ENCODE peak calls at places on chromosome 3, in four cellular contexts. P, Z, R and I are unnamed samples.

GRCh38 chr3:47681016-47681415 is 100.7 kb downstream of the SMARCC1 start:
- DNase-seq in R (no peak), Z (no peak), P (no peak), I (no peak)

GRCh38 chr3:61983479-61983878 is 389.9 kb downstream of the FEZF2 start:
- DNase-seq in R (no peak), Z (no peak), P (no peak), I (no peak)

GRCh38 chr3:21551019-21551418 is 200.0 kb downstream of the ZNF385D start:
- DNase-seq in Z (peak), P (peak), R (no peak), I (no peak)

GRCh38 chr3:15936347-15936746 is 138.6 kb upstream of the ANKRD28 start:
- DNase-seq in R (no peak), P (no peak), Z (no peak), I (no peak)

GRCh38 chr3:134423153-134423552 is 48.9 kb upstream of the AMOTL2 start:
- DNase-seq in Z (no peak), R (no peak), P (no peak), I (no peak)

GRCh38 chr3:118488751-118489150 is 545.9 kb downstream of the IGSF11 start:
- DNase-seq in P (no peak), Z (no peak), R (no peak), I (no peak)

GRCh38 chr3:125245521-125245920 is 33.0 kb upstream of the SLC12A8 start:
- DNase-seq in R (no peak), Z (no peak), P (no peak), I (no peak)

GRCh38 chr3:17808994-17809393 is 66.6 kb upstream of the TBC1D5 start:
- DNase-seq in R (no peak), P (no peak), Z (no peak), I (no peak)

GRCh38 chr3:181880339-181880738 is 168.6 kb downstream of the SOX2 start:
- DNase-seq in R (no peak), P (no peak), Z (no peak), I (no peak)

GRCh38 chr3:101179637-101180036 is 140.7 kb downstream of the IMPG2 start:
- DNase-seq in R (no peak), P (peak), Z (no peak), I (no peak)

GRCh38 chr3:178352300-178353021 is 183.8 kb upstream of the KCNMB2 start:
- DNase-seq in P (peak), R (no peak), Z (peak), I (no peak)

GRCh38 chr3:144241381-144241780 is 269.8 kb downstream of the DIPK2A start:
- DNase-seq in Z (no peak), P (peak), R (no peak), I (no peak)

GRCh38 chr3:197674741-197675567 is 61.8 kb downstream of the RUBCN start:
- DNase-seq in R (no peak), P (no peak), Z (no peak), I (no peak)

GRCh38 chr3:174685796-174686195 is 173.3 kb upstream of the NAALADL2 start:
- DNase-seq in P (no peak), R (no peak), Z (no peak), I (no peak)

GRCh38 chr3:10371167-10371566 is 50.3 kb upstream of the SEC13 start:
- DNase-seq in Z (no peak), R (no peak), P (no peak), I (no peak)

GRCh38 chr3:191238321-191238817 is 39.3 kb downstream of the OSTN start:
- DNase-seq in Z (no peak), P (no peak), R (no peak), I (no peak)

GRCh38 chr3:59873576-59874230 is 823.9 kb upstream of the CFAP20DC start:
- DNase-seq in R (no peak), Z (no peak), P (no peak), I (no peak)

GRCh38 chr3:188914556-188914955 is 257.2 kb upstream of the TPRG1 start:
- DNase-seq in R (no peak), P (no peak), Z (no peak), I (no peak)

GRCh38 chr3:186459108-186459467 is 85.1 kb downstream of the CRYGS start:
- DNase-seq in Z (no peak), R (no peak), P (no peak), I (no peak)

GRCh38 chr3:99366663-99367429 is 271.5 kb upstream of the COL8A1 start:
- DNase-seq in P (no peak), R (no peak), Z (peak), I (no peak)

GRCh38 chr3:14508966-14509795 is 31.0 kb downstream of the GRIP2 start:
- DNase-seq in Z (peak), P (peak), R (peak), I (peak)

GRCh38 chr3:71057526-71057894 is 526.0 kb downstream of the FOXP1 start:
- DNase-seq in R (no peak), Z (peak), P (no peak), I (no peak)

GRCh38 chr3:178669758-178670157 is 133.5 kb downstream of the KCNMB2 start:
- DNase-seq in R (no peak), P (no peak), Z (no peak), I (no peak)

GRCh38 chr3:192156382-192156781 is 571.0 kb downstream of the FGF12 start:
- DNase-seq in Z (no peak), R (no peak), P (no peak), I (no peak)

GRCh38 chr3:132709761-132710160 is 12.4 kb downstream of the NPHP3 start:
- DNase-seq in Z (no peak), P (no peak), R (no peak), I (no peak)

GRCh38 chr3:195034541-195034940 is 236.4 kb downstream of the XXYLT1 start:
- DNase-seq in P (no peak), Z (no peak), R (no peak), I (no peak)

GRCh38 chr3:64357481-64357880 is 132.2 kb upstream of the PRICKLE2 start:
- DNase-seq in P (no peak), R (no peak), Z (no peak), I (no peak)

GRCh38 chr3:134850761-134851160 is 55.7 kb downstream of the EPHB1 start:
- DNase-seq in Z (no peak), R (no peak), P (no peak), I (no peak)

GRCh38 chr3:143847787-143848631 is at the start of gene SLC9A9:
- DNase-seq in P (peak), Z (peak), R (peak), I (peak)

GRCh38 chr3:185216587-185216918 is 37.3 kb downstream of the EHHADH start:
- DNase-seq in Z (no peak), P (no peak), R (no peak), I (no peak)

GRCh38 chr3:143332046-143332445 is 212.5 kb downstream of the CHST2 start:
- DNase-seq in R (no peak), P (no peak), Z (no peak), I (no peak)

GRCh38 chr3:31522152-31522551 is 10.6 kb upstream of the STT3B start:
- DNase-seq in Z (peak), R (no peak), P (no peak), I (no peak)

GRCh38 chr3:72844436-72844999 is 3.7 kb downstream of the SHQ1 start:
- DNase-seq in Z (peak), P (no peak), R (no peak), I (no peak)

GRCh38 chr3:169545606-169546005 is 117.9 kb downstream of the MECOM start:
- DNase-seq in R (no peak), Z (no peak), P (no peak), I (no peak)

GRCh38 chr3:40588406-40588805 is 63.6 kb downstream of the ZNF621 start:
- DNase-seq in P (peak), R (no peak), Z (no peak), I (no peak)

GRCh38 chr3:64595253-64595694 is 92.5 kb downstream of the ADAMTS9 start:
- DNase-seq in R (no peak), P (peak), Z (peak), I (no peak)

GRCh38 chr3:125916376-125916978 is 52.5 kb upstream of the ROPN1B start:
- DNase-seq in R (peak), Z (peak), P (peak), I (peak)

GRCh38 chr3:25567390-25567789 is 97.3 kb downstream of the TOP2B start:
- DNase-seq in Z (no peak), P (no peak), R (no peak), I (no peak)